ENCODE peak calls at places on chromosomes 1 and 21, in five cellular contexts. One of them, this sample, is unnamed.

GRCh38 chr1:40866408-40866788 is 4.2 kb upstream of the CITED4 start:
- DNase-seq in esophagus squamous epithelium: no peak
- DNase-seq in uterus: no peak
- DNase-seq in IMR-90: peak; percentile 64
- DNase-seq in Peyer's patch: no peak
- DNase-seq in this sample: no peak

GRCh38 chr21:36902793-36903192 is 63.7 kb downstream of the HLCS start:
- DNase-seq in IMR-90: peak; percentile 55
- DNase-seq in uterus: no peak
- DNase-seq in esophagus squamous epithelium: no peak
- DNase-seq in Peyer's patch: no peak
- DNase-seq in this sample: no peak

GRCh38 chr1:931380-932177 is 7.9 kb downstream of the SAMD11 start:
- DNase-seq in IMR-90: no peak
- DNase-seq in Peyer's patch: no peak
- DNase-seq in esophagus squamous epithelium: no peak
- DNase-seq in uterus: no peak
- DNase-seq in this sample: no peak

GRCh38 chr1:10897321-10897980 is 101.0 kb upstream of the CASZ1 start:
- DNase-seq in esophagus squamous epithelium: no peak
- DNase-seq in IMR-90: no peak
- DNase-seq in Peyer's patch: no peak
- DNase-seq in uterus: no peak
- DNase-seq in this sample: no peak

GRCh38 chr1:160830321-160831153 is 32.1 kb downstream of the CD244 start:
- DNase-seq in esophagus squamous epithelium: no peak
- DNase-seq in uterus: no peak
- DNase-seq in IMR-90: peak; percentile 18
- DNase-seq in Peyer's patch: peak; percentile 82
- DNase-seq in this sample: peak; percentile 75

GRCh38 chr1:246961939-246962373 is 30.2 kb upstream of the AHCTF1 start:
- DNase-seq in esophagus squamous epithelium: no peak
- DNase-seq in uterus: no peak
- DNase-seq in IMR-90: no peak
- DNase-seq in Peyer's patch: no peak
- DNase-seq in this sample: no peak

GRCh38 chr1:2229921-2230700 is 2.0 kb downstream of the SKI start:
- DNase-seq in uterus: peak; percentile 51
- DNase-seq in Peyer's patch: peak; percentile 67
- DNase-seq in esophagus squamous epithelium: no peak
- DNase-seq in IMR-90: peak; percentile 40
- DNase-seq in this sample: no peak

GRCh38 chr1:54548389-54549044 is 489 bp downstream of the ACOT11 start:
- DNase-seq in uterus: no peak
- DNase-seq in Peyer's patch: no peak
- DNase-seq in esophagus squamous epithelium: no peak
- DNase-seq in IMR-90: no peak
- DNase-seq in this sample: peak; percentile 22

GRCh38 chr1:164155337-164155850 is 403.6 kb upstream of the PBX1 start:
- DNase-seq in uterus: no peak
- DNase-seq in esophagus squamous epithelium: no peak
- DNase-seq in IMR-90: no peak
- DNase-seq in Peyer's patch: no peak
- DNase-seq in this sample: no peak

GRCh38 chr1:29466258-29466657 is 229.9 kb downstream of the PTPRU start:
- DNase-seq in IMR-90: no peak
- DNase-seq in Peyer's patch: peak; percentile 15
- DNase-seq in uterus: no peak
- DNase-seq in esophagus squamous epithelium: no peak
- DNase-seq in this sample: no peak

DNA sequence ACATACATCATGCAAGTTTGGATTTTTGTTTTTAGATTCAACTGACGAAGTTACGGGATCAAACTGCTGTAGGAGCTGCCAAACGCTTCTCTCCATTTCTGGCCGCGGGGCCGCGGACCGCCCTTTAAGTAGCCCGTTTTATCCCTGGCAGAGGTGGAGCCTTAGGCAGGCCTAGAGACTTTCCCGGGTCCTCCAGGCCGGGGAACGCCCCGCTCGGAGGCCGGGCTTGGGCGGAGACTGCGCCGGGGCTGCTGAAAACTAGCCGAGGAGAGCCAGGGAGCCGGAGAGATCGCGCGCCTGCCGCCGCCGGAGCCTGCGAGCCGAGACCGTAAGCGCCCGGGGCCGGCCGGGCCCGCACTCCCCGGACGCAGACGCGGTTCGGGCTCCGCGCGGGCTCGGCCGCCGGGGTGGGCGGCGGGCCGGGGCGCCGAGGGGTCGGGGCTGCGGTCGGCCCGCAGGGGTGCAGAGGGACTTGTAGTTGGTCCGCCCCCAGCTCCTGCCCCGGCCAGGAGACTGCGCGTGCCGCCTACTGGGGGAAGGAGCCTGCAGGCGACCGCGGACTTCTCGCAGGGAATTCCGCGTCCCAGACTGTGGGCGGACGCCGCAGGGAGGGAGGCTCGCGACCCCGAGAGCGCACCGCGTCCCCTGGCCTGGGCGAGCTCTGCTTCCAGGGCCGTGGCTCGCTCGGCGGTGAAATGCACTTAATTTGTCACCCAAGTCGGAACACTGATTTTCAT is at the start of gene EPHX1:
- DNase-seq in uterus: peak; percentile 89
- DNase-seq in Peyer's patch: peak; percentile 94
- DNase-seq in IMR-90: peak; percentile 84
- DNase-seq in esophagus squamous epithelium: no peak
- DNase-seq in this sample: peak; percentile 93
- H3K4me3 ChIP-seq in uterus: peak within 1 kb of the TSS; percentile 75
- H3K4me3 ChIP-seq in Peyer's patch: peak within 1 kb of the TSS; percentile 61
- H3K4me3 ChIP-seq in IMR-90: peak within 1 kb of the TSS; percentile 87
- H3K4me3 ChIP-seq in esophagus squamous epithelium: peak within 1 kb of the TSS; percentile 73
- H3K4me3 ChIP-seq in this sample: peak within 1 kb of the TSS; percentile 13

DNA sequence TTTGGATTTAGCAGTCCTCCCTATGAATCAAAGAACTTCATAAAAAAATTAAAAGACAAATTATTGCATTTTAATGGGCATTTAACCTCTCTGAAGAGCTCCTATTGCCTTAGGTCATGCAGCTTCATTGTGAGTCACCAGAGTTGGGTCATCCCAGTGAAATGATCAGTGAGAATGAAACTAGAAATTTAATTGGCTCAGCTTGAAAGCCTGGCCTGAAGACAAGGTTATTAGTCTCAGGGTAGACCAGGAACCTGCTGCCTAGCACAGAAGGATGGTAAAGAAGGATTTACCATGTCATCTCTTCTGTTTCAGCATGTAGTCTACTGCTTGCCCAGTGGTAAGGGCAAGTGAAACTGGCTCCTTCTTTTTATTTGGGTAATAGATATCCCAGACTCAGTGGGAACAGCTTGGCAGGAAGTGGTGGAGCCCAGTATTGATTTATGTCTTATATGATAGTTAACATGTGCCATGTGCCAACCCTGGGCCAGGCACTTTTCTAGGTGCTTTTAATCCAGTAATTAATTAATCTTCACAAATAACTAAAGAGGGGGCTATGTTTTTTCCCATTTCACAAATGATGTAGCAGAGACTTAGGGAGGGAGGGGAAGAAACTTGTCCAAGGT is 23.6 kb downstream of the LAMC2 start:
- DNase-seq in Peyer's patch: no peak
- DNase-seq in esophagus squamous epithelium: no peak
- DNase-seq in uterus: no peak
- DNase-seq in IMR-90: peak; percentile 92
- DNase-seq in this sample: no peak
- H3K4me1 ChIP-seq in Peyer's patch: no peaks in the 10 kb centered on the region
- H3K4me1 ChIP-seq in esophagus squamous epithelium: no peaks in the 10 kb centered on the region
- H3K4me1 ChIP-seq in uterus: no peaks in the 10 kb centered on the region
- H3K4me1 ChIP-seq in IMR-90: peaks cover 4% of the 10 kb centered on the region
- H3K4me1 ChIP-seq in this sample: no peaks in the 10 kb centered on the region

GRCh38 chr1:91404151-91405012 is at the start of gene HFM1:
- DNase-seq in Peyer's patch: peak; percentile 58
- DNase-seq in IMR-90: peak; percentile 69
- DNase-seq in esophagus squamous epithelium: no peak
- DNase-seq in uterus: peak; percentile 84
- DNase-seq in this sample: peak; percentile 68
- TF ChIP-seq POLR2A in Peyer's patch: no peak
- TF ChIP-seq POLR2A in IMR-90: no peak
- TF ChIP-seq POLR2A in esophagus squamous epithelium: no peak
- TF ChIP-seq POLR2A in uterus: peak; percentile 35
- TF ChIP-seq POLR2A in this sample: peak; percentile 64

GRCh38 chr1:51729156-51729823 is 112.4 kb downstream of the OSBPL9 start:
- DNase-seq in uterus: peak; percentile 79
- DNase-seq in Peyer's patch: peak; percentile 88
- DNase-seq in esophagus squamous epithelium: peak; percentile 72
- DNase-seq in IMR-90: peak; percentile 83
- DNase-seq in this sample: peak; percentile 96
- H3K4me3 ChIP-seq in uterus: peak overlapping the region; percentile 56
- H3K4me3 ChIP-seq in Peyer's patch: peak overlapping the region; percentile 73
- H3K4me3 ChIP-seq in esophagus squamous epithelium: peak overlapping the region; percentile 59
- H3K4me3 ChIP-seq in IMR-90: peak overlapping the region; percentile 91
- H3K4me3 ChIP-seq in this sample: peak overlapping the region; percentile 12

DNA sequence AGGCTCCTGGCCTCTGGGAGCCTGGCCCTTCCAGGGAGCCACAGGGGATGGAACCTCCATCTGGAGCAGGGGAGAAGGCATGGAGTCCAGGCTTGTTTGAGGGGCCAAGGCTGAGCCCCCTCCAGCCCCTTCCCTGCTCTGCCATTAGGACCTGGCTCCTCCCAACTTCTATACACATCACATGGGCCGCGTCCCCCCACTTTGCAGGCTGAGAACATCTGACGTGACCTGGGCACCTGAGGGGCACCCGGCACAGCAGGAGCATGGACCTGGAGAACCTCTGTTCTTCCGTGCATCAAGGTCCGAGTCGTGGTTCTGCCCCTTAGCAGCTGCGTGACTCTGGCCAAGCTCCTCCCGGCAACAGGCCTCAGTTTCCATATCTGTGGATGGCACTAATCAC is 3.9 kb upstream of the AIRE start:
- DNase-seq in uterus: no peak
- DNase-seq in IMR-90: no peak
- DNase-seq in Peyer's patch: no peak
- DNase-seq in esophagus squamous epithelium: no peak
- DNase-seq in this sample: peak; percentile 9
- H3K4me1 ChIP-seq in uterus: no peaks in the 10 kb centered on the region
- H3K4me1 ChIP-seq in IMR-90: peaks cover 4% of the 10 kb centered on the region
- H3K4me1 ChIP-seq in Peyer's patch: no peaks in the 10 kb centered on the region
- H3K4me1 ChIP-seq in esophagus squamous epithelium: peaks cover 5% of the 10 kb centered on the region
- H3K4me1 ChIP-seq in this sample: peaks cover 7% of the 10 kb centered on the region